ENCODE peak calls at places on chromosomes 3 and 15, in four cellular contexts. S is mesendoderm, Y is H9, C is H1. X is an unnamed sample.

GRCh38 chr3:31291818-31292217 is 240.9 kb upstream of the STT3B start:
- DNase-seq in S (no peak), Y (no peak), C (no peak), X (no peak)

GRCh38 chr15:67180514-67181191 is 73.8 kb downstream of the AAGAB start:
- DNase-seq in S (no peak), Y (peak), C (no peak), X (no peak)

GRCh38 chr15:96693990-96694517 is 363.6 kb downstream of the NR2F2 start:
- DNase-seq in S (no peak), Y (no peak), C (no peak), X (no peak)

GRCh38 chr15:27670481-27670880 is 428.6 kb downstream of the OCA2 start:
- DNase-seq in S (no peak), Y (no peak), C (no peak), X (no peak)

GRCh38 chr15:33994005-33994615 is 25.8 kb downstream of the CHRM5 start:
- DNase-seq in S (peak), Y (peak), C (peak), X (peak)

GRCh38 chr3:44976002-44976815 is at the start of the genes EXOSC7 and ZDHHC3:
- DNase-seq in S (peak), Y (peak), C (peak), X (peak)

GRCh38 chr15:96553451-96553850 is 223.0 kb downstream of the NR2F2 start:
- DNase-seq in S (no peak), Y (no peak), C (no peak), X (no peak)

GRCh38 chr3:189967254-189967865 is 153.3 kb downstream of the P3H2 start:
- DNase-seq in S (peak), Y (no peak), C (no peak), X (peak)

GRCh38 chr3:43852066-43852465 is 161.3 kb downstream of the ABHD5 start:
- DNase-seq in S (no peak), Y (no peak), C (no peak), X (peak)

GRCh38 chr3:46914849-46915248 is 37.3 kb downstream of the PTH1R start:
- DNase-seq in S (no peak), Y (no peak), C (no peak), X (no peak)

GRCh38 chr3:132230156-132231000 is 86.8 kb upstream of the ACP3 start:
- DNase-seq in S (no peak), Y (no peak), C (no peak), X (no peak)

GRCh38 chr15:33226559-33227181 is 32.2 kb upstream of the FMN1 start:
- DNase-seq in S (peak), Y (peak), C (no peak), X (no peak)

DNA sequence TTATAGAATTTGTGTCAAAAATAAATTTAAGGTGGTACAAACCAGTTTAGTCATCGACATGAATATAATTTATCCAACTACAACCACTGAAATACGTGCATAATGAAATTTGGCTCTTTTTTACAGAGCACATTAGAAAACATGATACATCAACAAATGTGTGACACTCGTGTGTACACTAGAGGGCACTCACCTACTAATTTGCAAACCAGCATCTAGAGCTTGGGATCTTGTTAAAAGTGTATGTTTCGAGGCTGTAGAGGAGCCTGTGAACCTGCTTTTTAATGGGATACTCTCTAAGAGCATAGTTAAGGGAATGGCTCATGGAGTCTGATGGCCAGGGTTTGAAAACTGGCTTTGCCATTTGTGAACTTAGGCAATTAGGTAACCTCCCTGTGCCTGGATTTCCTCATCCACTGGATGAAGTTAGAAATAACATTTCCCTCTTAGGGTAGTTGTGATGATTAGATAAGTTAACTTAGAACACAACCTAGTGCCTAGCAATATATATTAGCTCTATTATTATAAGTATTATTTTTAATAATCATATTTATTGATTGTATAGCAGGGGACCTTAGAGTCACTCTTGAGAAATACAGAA is 8.8 kb upstream of the CPOX start:
- DNase-seq in S (peak), Y (peak), C (no peak), X (peak)
- H4K5ac ChIP-seq in S (no peak), Y (no peak), C (no peak), X (no peak)

GRCh38 chr3:125587039-125587664 is 8.1 kb downstream of the OSBPL11 start:
- DNase-seq in S (no peak), Y (no peak), C (no peak), X (peak)

GRCh38 chr3:125585595-125586223 is 9.6 kb downstream of the OSBPL11 start:
- DNase-seq in S (peak), Y (peak), C (peak), X (peak)

DNA sequence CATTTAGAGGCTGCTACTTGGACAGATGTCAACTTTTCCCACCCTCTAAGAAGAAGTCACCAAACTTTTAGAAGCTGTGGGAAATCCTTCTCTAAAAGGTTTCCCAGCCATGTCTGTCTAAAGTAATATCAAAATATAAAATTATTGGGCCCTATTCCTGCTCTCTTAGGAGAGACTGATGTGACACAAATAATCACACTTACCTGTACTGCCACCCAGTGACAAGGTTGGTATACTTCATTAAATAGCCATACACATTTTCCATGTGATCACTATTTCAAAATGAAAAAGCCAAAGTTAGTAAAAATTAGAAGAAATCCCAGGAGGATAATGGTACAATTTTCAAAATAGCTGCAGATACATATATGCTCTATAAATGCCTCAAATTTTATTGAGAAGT is 12.6 kb downstream of the OSBPL11 start:
- DNase-seq in S (no peak), Y (no peak), C (no peak), X (peak)
- H4K5ac ChIP-seq in S (no peak), Y (no peak), C (no peak), X (no peak)

GRCh38 chr15:73176579-73176978 is 124.3 kb downstream of the NEO1 start:
- DNase-seq in S (no peak), Y (no peak), C (no peak), X (peak)
- H4K5ac ChIP-seq in S (no peak), Y (no peak), C (no peak), X (no peak)

DNA sequence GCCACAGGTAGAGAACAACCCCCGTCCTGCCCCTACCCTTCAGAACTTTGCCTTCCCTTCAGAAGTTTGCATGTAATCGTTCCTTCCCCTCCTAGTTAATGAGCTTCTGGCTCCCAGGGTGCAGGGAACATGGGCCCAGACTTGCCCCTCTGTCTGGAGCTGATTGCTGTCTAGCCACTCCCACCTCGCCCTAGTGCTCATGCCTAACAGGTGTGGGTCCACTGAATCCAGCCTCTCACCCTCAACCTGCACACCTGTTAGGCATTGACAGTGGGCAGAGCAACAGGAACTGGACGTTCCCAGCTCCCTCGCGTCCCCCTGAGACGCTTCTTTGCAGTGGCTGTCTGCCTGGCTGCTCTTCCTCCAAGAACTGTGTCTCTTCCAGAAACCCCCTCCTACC is 40.2 kb downstream of the WNT5A start:
- DNase-seq in S (no peak), Y (no peak), C (peak), X (no peak)
- H4K5ac ChIP-seq in S (no peak), Y (no peak), C (no peak), X (no peak)